ENCODE peak calls at places on chromosomes 2 and 18, in six cellular contexts. S is GM12878, Y is HepG2, P is K562, J is SK-N-SH, O is HCT116. B is an unnamed sample.

GRCh38 chr2:205909194-205909572 is 176.8 kb downstream of the INO80D start:
- DNase-seq in Y (no peak), O (no peak), P (no peak), S (no peak), J (no peak), B (no peak)

GRCh38 chr2:118012778-118013177 is 1.1 kb downstream of the CCDC93 start:
- DNase-seq in O (no peak), P (no peak), S (no peak), J (no peak), Y (no peak), B (no peak)

GRCh38 chr2:221641181-221641871 is 69.2 kb upstream of the EPHA4 start:
- DNase-seq in S (no peak), O (no peak), J (no peak), P (no peak), Y (no peak), B (no peak)

GRCh38 chr2:160878622-160879021 is 281.6 kb upstream of the TANK start:
- DNase-seq in P (no peak), J (no peak), O (no peak), S (no peak), Y (no peak), B (no peak)

GRCh38 chr2:46368416-46368815 is 71.2 kb downstream of the EPAS1 start:
- DNase-seq in P (no peak), J (no peak), O (no peak), Y (no peak), S (no peak), B (no peak)

GRCh38 chr2:234494361-234495075 is 2.4 kb downstream of the ARL4C start:
- DNase-seq in S (no peak), P (no peak), Y (no peak), O (no peak), J (no peak), B (no peak)

GRCh38 chr18:74146756-74147155 is 878 bp downstream of the FBXO15 start:
- DNase-seq in J (no peak), P (no peak), S (no peak), O (no peak), Y (no peak), B (no peak)

GRCh38 chr2:183149489-183149888 is 25.2 kb downstream of the NUP35 start:
- DNase-seq in Y (no peak), J (peak), O (no peak), S (no peak), P (no peak), B (no peak)

GRCh38 chr2:113675885-113676284 is 48.8 kb downstream of the RABL2A start:
- DNase-seq in O (no peak), J (no peak), Y (no peak), P (no peak), S (no peak), B (no peak)

GRCh38 chr2:217653240-217653639 is 349.6 kb downstream of the TNS1 start:
- DNase-seq in J (no peak), S (no peak), O (peak), P (no peak), Y (no peak), B (peak)

GRCh38 chr2:211816739-211817138 is 721.9 kb downstream of the ERBB4 start:
- DNase-seq in Y (no peak), P (no peak), O (no peak), J (peak), S (no peak), B (no peak)

GRCh38 chr2:45459860-45460259 is 151.2 kb downstream of the SRBD1 start:
- DNase-seq in S (no peak), P (no peak), J (no peak), O (no peak), Y (no peak), B (no peak)

GRCh38 chr2:233387225-233387624 is 32.9 kb downstream of the DGKD start:
- DNase-seq in O (no peak), S (no peak), Y (no peak), J (no peak), P (no peak), B (no peak)

GRCh38 chr18:45672637-45673036 is 51.3 kb upstream of the SLC14A1 start:
- DNase-seq in Y (no peak), S (no peak), O (no peak), P (no peak), J (no peak), B (no peak)

GRCh38 chr2:27088644-27089043 is 2.1 kb downstream of the KHK start:
- DNase-seq in J (no peak), S (no peak), P (no peak), Y (no peak), O (no peak), B (no peak)

GRCh38 chr2:108936868-108937265 is 52.2 kb downstream of the EDAR start:
- DNase-seq in O (no peak), S (no peak), J (no peak), P (no peak), Y (no peak), B (no peak)

GRCh38 chr2:133557624-133558023 is 10.6 kb downstream of the NCKAP5 start:
- DNase-seq in J (no peak), Y (no peak), O (no peak), P (no peak), S (no peak), B (no peak)

GRCh38 chr18:46469186-46469915 is 187.7 kb downstream of the LOXHD1 start:
- DNase-seq in O (no peak), Y (no peak), J (peak), P (no peak), S (no peak), B (peak)

GRCh38 chr2:13821255-13821880 is 811.1 kb upstream of the LRATD1 start:
- DNase-seq in O (no peak), P (no peak), S (no peak), J (no peak), Y (no peak), B (no peak)

GRCh38 chr2:25481381-25482310 is 139.9 kb upstream of the DNMT3A start:
- DNase-seq in O (no peak), J (no peak), S (no peak), P (no peak), Y (no peak), B (peak)

GRCh38 chr2:150663143-150663542 is 175.7 kb upstream of the RND3 start:
- DNase-seq in Y (no peak), S (no peak), P (no peak), O (peak), J (no peak), B (no peak)

GRCh38 chr18:27005589-27005988 is 140.1 kb upstream of the AQP4 start:
- DNase-seq in O (peak), J (peak), P (no peak), S (no peak), Y (peak), B (peak)

GRCh38 chr2:120480346-120480902 is 134.5 kb downstream of the INHBB start:
- DNase-seq in Y (no peak), O (no peak), J (no peak), S (no peak), P (no peak), B (no peak)

GRCh38 chr2:82748653-82749052 is 1710.4 kb downstream of the SUCLG1 start:
- DNase-seq in J (no peak), P (no peak), Y (no peak), O (no peak), S (no peak), B (no peak)

GRCh38 chr18:32319084-32319483 is 129.2 kb downstream of the MEP1B start:
- DNase-seq in P (no peak), O (no peak), Y (peak), J (no peak), S (no peak), B (no peak)

GRCh38 chr2:217733461-217733860 is 269.3 kb downstream of the TNS1 start:
- DNase-seq in Y (no peak), P (no peak), O (no peak), J (no peak), S (no peak), B (no peak)

GRCh38 chr2:62467100-62467474 is 38.9 kb downstream of the TMEM17 start:
- DNase-seq in P (no peak), O (no peak), Y (peak), S (no peak), J (no peak), B (no peak)

GRCh38 chr2:36559221-36559942 is 38.6 kb downstream of the FEZ2 start:
- DNase-seq in J (no peak), P (no peak), S (no peak), Y (no peak), O (no peak), B (no peak)

GRCh38 chr2:36553690-36554089 is 44.3 kb downstream of the FEZ2 start:
- DNase-seq in J (no peak), Y (no peak), O (no peak), S (no peak), P (no peak), B (no peak)

GRCh38 chr2:36555789-36556188 is 42.2 kb downstream of the FEZ2 start:
- DNase-seq in P (no peak), Y (no peak), J (no peak), O (no peak), S (no peak), B (no peak)

GRCh38 chr2:36554531-36554930 is 43.4 kb downstream of the FEZ2 start:
- DNase-seq in S (no peak), Y (no peak), J (no peak), P (no peak), O (no peak), B (no peak)

GRCh38 chr2:36556847-36557246 is 41.1 kb downstream of the FEZ2 start:
- DNase-seq in P (no peak), J (no peak), O (no peak), Y (no peak), S (no peak), B (no peak)
- TF ChIP-seq JUND in P (no peak), J (peak), O (no peak), Y (no peak), S (no peak), B (no peak)

GRCh38 chr2:145563752-145564615 is 1044.1 kb upstream of the ZEB2 start:
- DNase-seq in Y (no peak), J (no peak), P (no peak), S (no peak), O (no peak), B (peak)
- TF ChIP-seq JUND in Y (no peak), J (no peak), P (no peak), S (no peak), O (no peak), B (no peak)

GRCh38 chr18:61001138-61001537 is 332.1 kb upstream of the CDH20 start:
- DNase-seq in P (no peak), J (no peak), S (no peak), O (no peak), Y (no peak), B (no peak)
- TF ChIP-seq JUND in P (no peak), J (no peak), S (no peak), O (no peak), Y (no peak), B (no peak)

GRCh38 chr2:149261672-149262071 is 68.7 kb upstream of the LYPD6 start:
- DNase-seq in S (no peak), P (no peak), O (no peak), Y (no peak), J (no peak), B (no peak)
- TF ChIP-seq JUND in S (no peak), P (no peak), O (no peak), Y (no peak), J (no peak), B (no peak)

GRCh38 chr2:237726401-237726830 is 72.2 kb upstream of the RBM44 start:
- DNase-seq in J (peak), Y (no peak), P (no peak), S (no peak), O (no peak), B (no peak)
- TF ChIP-seq JUND in J (no peak), Y (no peak), P (no peak), S (no peak), O (no peak), B (no peak)

B was measured in T47D.